ENCODE peak calls at places on chromosomes 16 and 17, in eight cellular contexts. One of them, this sample, is unnamed.

GRCh38 chr16:88719267-88719932 is 13.1 kb downstream of the CTU2 start:
- DNase-seq in body of pancreas: no peak
- DNase-seq in thyroid gland: peak; percentile 83
- DNase-seq in spleen: no peak
- DNase-seq in tibial nerve: no peak
- DNase-seq in breast epithelium: no peak
- DNase-seq in esophagus squamous epithelium: no peak
- DNase-seq in Peyer's patch: no peak
- DNase-seq in this sample: no peak

GRCh38 chr17:46719889-46720288 is 98.6 kb downstream of the WNT3 start:
- DNase-seq in body of pancreas: no peak
- DNase-seq in thyroid gland: no peak
- DNase-seq in spleen: no peak
- DNase-seq in tibial nerve: no peak
- DNase-seq in breast epithelium: no peak
- DNase-seq in esophagus squamous epithelium: no peak
- DNase-seq in Peyer's patch: no peak
- DNase-seq in this sample: no peak

GRCh38 chr17:288802-289356 is 63.7 kb downstream of the RPH3AL start:
- DNase-seq in body of pancreas: no peak
- DNase-seq in thyroid gland: no peak
- DNase-seq in spleen: no peak
- DNase-seq in tibial nerve: no peak
- DNase-seq in breast epithelium: peak; percentile 15
- DNase-seq in esophagus squamous epithelium: no peak
- DNase-seq in Peyer's patch: peak; percentile 29
- DNase-seq in this sample: no peak

GRCh38 chr17:2282297-2282873 is 21.2 kb downstream of the SMG6 start:
- DNase-seq in body of pancreas: no peak
- DNase-seq in thyroid gland: no peak
- DNase-seq in spleen: no peak
- DNase-seq in tibial nerve: peak; percentile 39
- DNase-seq in breast epithelium: no peak
- DNase-seq in esophagus squamous epithelium: no peak
- DNase-seq in Peyer's patch: no peak
- DNase-seq in this sample: no peak

GRCh38 chr16:66701061-66701460 is 4.5 kb upstream of the CMTM4 start:
- DNase-seq in body of pancreas: no peak
- DNase-seq in thyroid gland: no peak
- DNase-seq in spleen: no peak
- DNase-seq in tibial nerve: no peak
- DNase-seq in breast epithelium: no peak
- DNase-seq in esophagus squamous epithelium: no peak
- DNase-seq in Peyer's patch: no peak
- DNase-seq in this sample: no peak

GRCh38 chr16:268141-269053 is 7.3 kb downstream of the RGS11 start:
- DNase-seq in body of pancreas: peak; percentile 71
- DNase-seq in thyroid gland: no peak
- DNase-seq in spleen: no peak
- DNase-seq in tibial nerve: no peak
- DNase-seq in breast epithelium: no peak
- DNase-seq in esophagus squamous epithelium: no peak
- DNase-seq in Peyer's patch: peak; percentile 90
- DNase-seq in this sample: no peak

GRCh38 chr17:66383353-66383752 is 80.9 kb downstream of the PRKCA start:
- DNase-seq in body of pancreas: no peak
- DNase-seq in thyroid gland: no peak
- DNase-seq in spleen: no peak
- DNase-seq in tibial nerve: no peak
- DNase-seq in breast epithelium: no peak
- DNase-seq in esophagus squamous epithelium: no peak
- DNase-seq in Peyer's patch: no peak
- DNase-seq in this sample: no peak

GRCh38 chr16:65532846-65533245 is 411.0 kb upstream of the CDH11 start:
- DNase-seq in body of pancreas: no peak
- DNase-seq in thyroid gland: no peak
- DNase-seq in spleen: no peak
- DNase-seq in tibial nerve: no peak
- DNase-seq in breast epithelium: no peak
- DNase-seq in esophagus squamous epithelium: no peak
- DNase-seq in Peyer's patch: no peak
- DNase-seq in this sample: no peak

GRCh38 chr16:11612110-11612981 is 25.6 kb upstream of the LITAF start:
- DNase-seq in body of pancreas: peak; percentile 64
- DNase-seq in thyroid gland: peak; percentile 88
- DNase-seq in spleen: peak; percentile 93
- DNase-seq in tibial nerve: no peak
- DNase-seq in breast epithelium: no peak
- DNase-seq in esophagus squamous epithelium: no peak
- DNase-seq in Peyer's patch: peak; percentile 78
- DNase-seq in this sample: no peak

GRCh38 chr17:72635034-72635654 is 457.3 kb downstream of the SLC39A11 start:
- DNase-seq in body of pancreas: no peak
- DNase-seq in thyroid gland: no peak
- DNase-seq in spleen: no peak
- DNase-seq in tibial nerve: no peak
- DNase-seq in breast epithelium: no peak
- DNase-seq in esophagus squamous epithelium: no peak
- DNase-seq in Peyer's patch: no peak
- DNase-seq in this sample: no peak

GRCh38 chr17:48597775-48598631 is 4.4 kb upstream of the HOXB5 start:
- DNase-seq in body of pancreas: peak; percentile 39
- DNase-seq in thyroid gland: no peak
- DNase-seq in spleen: peak; percentile 83
- DNase-seq in tibial nerve: no peak
- DNase-seq in breast epithelium: no peak
- DNase-seq in esophagus squamous epithelium: no peak
- DNase-seq in Peyer's patch: peak; percentile 87
- DNase-seq in this sample: no peak

GRCh38 chr16:6863135-6863534 is 469.5 kb upstream of the RBFOX1 start:
- DNase-seq in body of pancreas: no peak
- DNase-seq in thyroid gland: no peak
- DNase-seq in spleen: no peak
- DNase-seq in tibial nerve: no peak
- DNase-seq in breast epithelium: no peak
- DNase-seq in esophagus squamous epithelium: no peak
- DNase-seq in Peyer's patch: no peak
- DNase-seq in this sample: no peak
- H3K27me3 ChIP-seq in body of pancreas: no peaks in the 10 kb centered on the region
- H3K27me3 ChIP-seq in thyroid gland: no peaks in the 10 kb centered on the region
- H3K27me3 ChIP-seq in spleen: no peaks in the 10 kb centered on the region
- H3K27me3 ChIP-seq in tibial nerve: no peaks in the 10 kb centered on the region
- H3K27me3 ChIP-seq in breast epithelium: no peaks in the 10 kb centered on the region
- H3K27me3 ChIP-seq in esophagus squamous epithelium: no peaks in the 10 kb centered on the region
- H3K27me3 ChIP-seq in Peyer's patch: no peaks in the 10 kb centered on the region
- H3K27me3 ChIP-seq in this sample: no peaks in the 10 kb centered on the region

GRCh38 chr17:28959471-28959871 is 8.2 kb upstream of the PHF12 start:
- DNase-seq in body of pancreas: no peak
- DNase-seq in thyroid gland: no peak
- DNase-seq in spleen: peak; percentile 59
- DNase-seq in tibial nerve: no peak
- DNase-seq in breast epithelium: no peak
- DNase-seq in esophagus squamous epithelium: no peak
- DNase-seq in Peyer's patch: no peak
- DNase-seq in this sample: no peak
- TF ChIP-seq POLR2A in body of pancreas: no peak
- TF ChIP-seq POLR2A in thyroid gland: no peak
- TF ChIP-seq POLR2A in spleen: no peak
- TF ChIP-seq POLR2A in tibial nerve: no peak
- TF ChIP-seq POLR2A in breast epithelium: no peak
- TF ChIP-seq POLR2A in esophagus squamous epithelium: no peak
- TF ChIP-seq POLR2A in Peyer's patch: no peak
- TF ChIP-seq POLR2A in this sample: no peak

GRCh38 chr17:81528651-81529436 is 667 bp downstream of the FSCN2 start:
- DNase-seq in body of pancreas: no peak
- DNase-seq in thyroid gland: no peak
- DNase-seq in spleen: no peak
- DNase-seq in tibial nerve: no peak
- DNase-seq in breast epithelium: no peak
- DNase-seq in esophagus squamous epithelium: no peak
- DNase-seq in Peyer's patch: no peak
- DNase-seq in this sample: no peak

GRCh38 chr17:81526662-81527571 is 1.3 kb upstream of the FSCN2 start:
- DNase-seq in body of pancreas: no peak
- DNase-seq in thyroid gland: no peak
- DNase-seq in spleen: no peak
- DNase-seq in tibial nerve: no peak
- DNase-seq in breast epithelium: no peak
- DNase-seq in esophagus squamous epithelium: no peak
- DNase-seq in Peyer's patch: no peak
- DNase-seq in this sample: peak; percentile 47

GRCh38 chr17:81528384-81528650 is 140 bp downstream of the FSCN2 start:
- DNase-seq in body of pancreas: no peak
- DNase-seq in thyroid gland: no peak
- DNase-seq in spleen: no peak
- DNase-seq in tibial nerve: no peak
- DNase-seq in breast epithelium: no peak
- DNase-seq in esophagus squamous epithelium: no peak
- DNase-seq in Peyer's patch: no peak
- DNase-seq in this sample: no peak

GRCh38 chr17:81529437-81529803 is 1.2 kb downstream of the FSCN2 start:
- DNase-seq in body of pancreas: no peak
- DNase-seq in thyroid gland: no peak
- DNase-seq in spleen: no peak
- DNase-seq in tibial nerve: no peak
- DNase-seq in breast epithelium: no peak
- DNase-seq in esophagus squamous epithelium: no peak
- DNase-seq in Peyer's patch: no peak
- DNase-seq in this sample: no peak

DNA sequence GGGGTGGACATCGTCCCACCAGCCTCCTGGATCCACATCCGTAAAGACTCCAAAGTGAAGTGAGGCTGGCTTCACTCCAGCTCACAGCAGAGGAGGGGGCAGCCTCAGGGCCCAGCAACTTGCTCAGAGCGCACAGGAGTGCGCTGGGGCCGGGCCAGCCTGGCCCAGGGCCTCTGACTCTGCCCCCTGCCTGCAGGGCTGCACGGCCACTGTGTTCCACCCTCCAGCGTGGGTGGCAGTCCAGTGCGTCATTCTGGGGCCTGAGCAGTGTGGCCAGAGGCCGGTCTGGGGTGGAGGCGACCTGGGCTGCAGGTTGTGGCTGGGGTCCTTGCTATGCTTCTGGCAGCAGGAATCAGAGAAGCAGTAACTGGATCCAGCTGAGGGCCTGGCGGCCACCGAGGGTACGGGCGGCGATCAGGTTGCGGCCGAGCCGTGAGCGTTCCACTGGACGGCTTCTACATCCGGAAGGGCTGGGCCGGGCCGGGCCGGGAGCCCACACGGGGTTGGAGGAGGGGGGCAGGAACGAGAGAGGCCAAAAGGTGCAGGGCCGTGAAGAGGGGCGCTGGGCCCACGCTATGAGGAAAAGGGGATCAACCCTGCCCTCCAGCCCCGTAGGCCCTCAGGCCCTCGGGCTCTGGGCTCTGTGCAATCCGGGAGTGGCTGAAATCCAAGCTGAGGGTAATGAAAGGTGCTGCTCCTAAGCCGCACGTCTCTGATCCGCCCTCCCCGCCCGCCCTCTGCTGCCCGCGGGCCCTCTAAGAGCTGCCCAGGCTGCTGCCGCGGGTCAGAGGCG is at the start of gene FSCN2:
- DNase-seq in body of pancreas: no peak
- DNase-seq in thyroid gland: peak; percentile 90
- DNase-seq in spleen: no peak
- DNase-seq in tibial nerve: no peak
- DNase-seq in breast epithelium: no peak
- DNase-seq in esophagus squamous epithelium: no peak
- DNase-seq in Peyer's patch: no peak
- DNase-seq in this sample: no peak
- TF ChIP-seq CTCF in body of pancreas: no peak
- TF ChIP-seq CTCF in thyroid gland: peak; percentile 78
- TF ChIP-seq CTCF in spleen: no peak
- TF ChIP-seq CTCF in tibial nerve: no peak
- TF ChIP-seq CTCF in breast epithelium: no peak
- TF ChIP-seq CTCF in esophagus squamous epithelium: peak; percentile 12
- TF ChIP-seq CTCF in Peyer's patch: peak; percentile 17
- TF ChIP-seq CTCF in this sample: peak; percentile 38

GRCh38 chr17:40346061-40346767 is 18.3 kb downstream of the GJD3 start:
- DNase-seq in body of pancreas: no peak
- DNase-seq in thyroid gland: no peak
- DNase-seq in spleen: no peak
- DNase-seq in tibial nerve: no peak
- DNase-seq in breast epithelium: no peak
- DNase-seq in esophagus squamous epithelium: no peak
- DNase-seq in Peyer's patch: no peak
- DNase-seq in this sample: no peak

GRCh38 chr17:40346768-40347154 is 17.8 kb downstream of the GJD3 start:
- DNase-seq in body of pancreas: no peak
- DNase-seq in thyroid gland: no peak
- DNase-seq in spleen: no peak
- DNase-seq in tibial nerve: no peak
- DNase-seq in breast epithelium: no peak
- DNase-seq in esophagus squamous epithelium: no peak
- DNase-seq in Peyer's patch: no peak
- DNase-seq in this sample: no peak

GRCh38 chr17:40344321-40345160 is 20.0 kb downstream of the GJD3 start:
- DNase-seq in body of pancreas: no peak
- DNase-seq in thyroid gland: no peak
- DNase-seq in spleen: no peak
- DNase-seq in tibial nerve: no peak
- DNase-seq in breast epithelium: no peak
- DNase-seq in esophagus squamous epithelium: no peak
- DNase-seq in Peyer's patch: no peak
- DNase-seq in this sample: no peak

GRCh38 chr17:40343126-40344119 is 21.1 kb downstream of the GJD3 start:
- DNase-seq in body of pancreas: no peak
- DNase-seq in thyroid gland: no peak
- DNase-seq in spleen: no peak
- DNase-seq in tibial nerve: no peak
- DNase-seq in breast epithelium: no peak
- DNase-seq in esophagus squamous epithelium: no peak
- DNase-seq in Peyer's patch: no peak
- DNase-seq in this sample: no peak

DNA sequence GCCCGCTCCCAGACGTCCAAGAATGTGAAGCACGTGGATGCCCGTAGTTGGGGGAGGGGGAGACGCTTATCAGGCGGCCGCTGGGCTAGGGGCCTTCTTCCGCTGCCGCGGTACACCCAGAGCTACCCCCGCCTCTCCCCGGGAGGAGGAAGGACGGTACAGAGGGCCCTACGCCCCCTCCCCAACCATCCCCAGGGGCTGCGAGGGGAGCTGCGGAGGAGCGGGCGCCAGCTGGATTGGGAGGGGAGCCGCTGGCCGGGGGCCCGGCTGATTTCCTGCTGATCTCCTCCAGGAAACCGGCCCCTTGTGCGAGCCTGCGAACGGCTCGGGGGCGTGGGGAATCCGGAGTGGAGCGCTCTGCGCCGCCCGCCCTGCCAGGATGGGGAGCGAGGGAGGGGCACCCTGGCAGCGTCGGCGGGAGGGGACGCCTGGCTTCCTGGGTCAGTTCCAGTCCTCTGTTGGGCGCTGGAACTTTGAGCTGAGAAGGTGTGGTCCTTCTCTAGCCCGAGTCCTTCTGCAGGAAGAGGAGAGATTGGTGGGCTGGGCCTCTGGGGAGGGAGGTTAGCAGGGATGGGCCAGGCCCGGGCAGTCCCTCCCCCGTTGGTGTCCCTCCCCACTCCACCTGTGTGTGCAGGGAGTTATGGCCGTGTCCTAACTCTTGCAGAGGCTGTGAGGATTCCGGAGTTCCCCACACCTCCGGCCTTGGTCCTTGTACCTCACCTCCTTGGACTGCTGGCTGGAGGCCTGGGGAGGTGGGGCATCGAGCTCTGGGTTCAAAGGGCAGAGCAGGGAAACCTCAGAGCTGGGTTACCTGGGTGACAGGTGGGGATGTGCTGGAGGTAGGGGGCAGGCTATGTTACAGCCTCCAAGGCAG is 19.1 kb downstream of the GJD3 start:
- DNase-seq in body of pancreas: peak; percentile 74
- DNase-seq in thyroid gland: peak; percentile 84
- DNase-seq in spleen: peak; percentile 90
- DNase-seq in tibial nerve: no peak
- DNase-seq in breast epithelium: no peak
- DNase-seq in esophagus squamous epithelium: no peak
- DNase-seq in Peyer's patch: peak; percentile 92
- DNase-seq in this sample: no peak
- H3K27me3 ChIP-seq in body of pancreas: no peaks in the 10 kb centered on the region
- H3K27me3 ChIP-seq in thyroid gland: no peaks in the 10 kb centered on the region
- H3K27me3 ChIP-seq in spleen: no peaks in the 10 kb centered on the region
- H3K27me3 ChIP-seq in tibial nerve: no peaks in the 10 kb centered on the region
- H3K27me3 ChIP-seq in breast epithelium: no peaks in the 10 kb centered on the region
- H3K27me3 ChIP-seq in esophagus squamous epithelium: no peaks in the 10 kb centered on the region
- H3K27me3 ChIP-seq in Peyer's patch: no peaks in the 10 kb centered on the region
- H3K27me3 ChIP-seq in this sample: no peaks in the 10 kb centered on the region